ENCODE peak calls at places on chromosomes 4 and X, in eight cellular contexts. B is heart left ventricle, K is cardiac muscle cell, Q is thyroid gland, F is ascending aorta, L is Peyer's patch, C is heart right ventricle, R is body of pancreas. S is an unnamed sample.

GRCh38 chr4:41134581-41134980 is 79.8 kb downstream of the APBB2 start:
- DNase-seq in F (no peak), C (no peak), R (no peak), K (peak; percentile 42), L (no peak), Q (peak; percentile 49), B (no peak), S (no peak)

GRCh38 chrX:21408776-21409175 is 34.6 kb downstream of the CNKSR2 start:
- DNase-seq in R (no peak), B (no peak), K (no peak), F (no peak), L (no peak), C (no peak), Q (no peak), S (no peak)

GRCh38 chrX:55135171-55135570 is 46.4 kb downstream of the PAGE2 start:
- DNase-seq in L (peak; percentile 17), K (peak; percentile 69), B (peak; percentile 27), C (peak; percentile 9), Q (peak; percentile 40), F (no peak), R (peak; percentile 31), S (no peak)

GRCh38 chr4:89119836-89120235 is 8.5 kb downstream of the TIGD2 start:
- DNase-seq in Q (no peak), L (no peak), F (no peak), K (no peak), R (no peak), C (no peak), B (no peak), S (no peak)

GRCh38 chrX:70026112-70026850 is 23.5 kb downstream of the AWAT2 start:
- DNase-seq in C (no peak), L (no peak), K (peak; percentile 60), F (no peak), B (no peak), R (no peak), Q (no peak), S (no peak)

GRCh38 chr4:108702960-108703359 is 52.6 kb downstream of the OSTC start:
- DNase-seq in L (no peak), Q (no peak), C (no peak), B (no peak), F (no peak), K (peak; percentile 44), R (no peak), S (no peak)

GRCh38 chr4:158166701-158167100 is 6.1 kb downstream of the GASK1B start:
- DNase-seq in C (no peak), K (peak; percentile 62), B (no peak), L (no peak), F (no peak), Q (no peak), R (no peak), S (no peak)

GRCh38 chr4:163175971-163176958 is 9.6 kb upstream of the NAF1 start:
- DNase-seq in B (no peak), F (no peak), L (no peak), K (no peak), C (no peak), R (no peak), Q (no peak), S (no peak)

GRCh38 chr4:112515278-112516075 is 503 bp downstream of the NEUROG2 start:
- DNase-seq in R (peak; percentile 18), C (no peak), K (peak; percentile 40), B (no peak), Q (no peak), F (no peak), L (no peak), S (no peak)

GRCh38 chrX:139429913-139430312 is 100.6 kb upstream of the F9 start:
- DNase-seq in B (no peak), L (no peak), K (no peak), F (no peak), Q (no peak), C (no peak), R (no peak), S (no peak)

GRCh38 chr4:6192245-6192644 is 8.1 kb downstream of the JAKMIP1 start:
- DNase-seq in L (no peak), B (no peak), C (no peak), K (no peak), F (no peak), Q (no peak), R (no peak), S (no peak)

GRCh38 chr4:166172619-166173018 is 299.6 kb downstream of the TLL1 start:
- DNase-seq in C (no peak), Q (no peak), F (no peak), R (no peak), L (no peak), B (no peak), K (no peak), S (no peak)

GRCh38 chrX:23493941-23494374 is 159.3 kb downstream of the PTCHD1 start:
- DNase-seq in C (no peak), K (peak; percentile 27), B (no peak), Q (no peak), L (no peak), R (peak; percentile 64), F (no peak), S (no peak)

GRCh38 chr4:8914461-8915171 is 43.0 kb upstream of the HMX1 start:
- DNase-seq in F (no peak), C (no peak), R (peak; percentile 4), L (no peak), K (no peak), B (no peak), Q (no peak), S (peak; percentile 77)

GRCh38 chr4:26239796-26240195 is 81.0 kb upstream of the RBPJ start:
- DNase-seq in Q (no peak), F (no peak), L (no peak), K (no peak), R (no peak), C (no peak), B (no peak), S (no peak)

GRCh38 chr4:137083571-137083970 is 448.7 kb downstream of the PCDH18 start:
- DNase-seq in R (no peak), K (peak; percentile 1), B (no peak), L (no peak), F (no peak), Q (no peak), C (no peak), S (no peak)

GRCh38 chrX:150084474-150085229 is 146.4 kb upstream of the EOLA2 start:
- DNase-seq in F (no peak), B (no peak), L (no peak), Q (no peak), C (no peak), K (peak; percentile 68), R (no peak), S (no peak)

DNA sequence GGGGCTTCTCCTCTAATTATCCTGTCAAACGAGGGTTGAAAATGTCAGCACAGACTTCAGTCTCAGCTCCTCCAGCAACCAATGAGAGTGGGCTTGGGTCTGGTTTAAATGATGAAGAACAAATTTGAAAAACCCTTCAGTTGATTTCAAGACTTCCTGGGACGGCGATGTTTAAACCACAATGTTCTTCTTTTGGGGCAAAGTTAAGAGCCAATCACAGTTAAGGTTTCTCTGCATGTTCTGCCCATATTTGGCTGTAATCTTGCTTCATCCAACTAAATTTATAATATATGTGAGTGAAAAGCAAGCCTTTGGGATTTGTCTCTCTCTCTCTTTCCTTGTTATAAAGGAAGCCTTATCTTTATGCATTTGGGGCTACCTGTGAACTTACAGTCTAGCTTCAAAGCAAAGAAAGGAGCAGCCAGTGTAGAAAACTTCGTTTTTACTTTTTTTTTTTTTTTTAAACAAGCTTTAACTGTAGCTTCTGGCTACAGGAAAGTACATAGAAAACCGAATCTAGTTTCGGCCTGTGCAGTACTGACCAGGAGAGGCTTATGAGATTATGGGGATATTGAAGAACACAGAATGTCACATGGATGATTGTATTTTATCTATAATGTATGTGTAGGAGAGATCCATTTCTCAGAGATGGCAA is 46.8 kb upstream of the FAM9C start:
- DNase-seq in F (no peak), R (no peak), K (peak; percentile 71), L (peak; percentile 37), Q (no peak), C (no peak), B (no peak), S (no peak)
- H3K4me1 ChIP-seq in F (no peaks in the 10 kb centered on the region), R (peaks cover 26% of the 10 kb centered on the region), K (no peaks in the 10 kb centered on the region), L (peaks cover 9% of the 10 kb centered on the region), Q (no peaks in the 10 kb centered on the region), C (peaks cover 5% of the 10 kb centered on the region), B (no peaks in the 10 kb centered on the region), S (peaks cover 19% of the 10 kb centered on the region)

GRCh38 chr4:1169691-1170096 is 2.7 kb downstream of the SPON2 start:
- DNase-seq in K (no peak), L (no peak), Q (no peak), F (no peak), B (no peak), R (no peak), C (no peak), S (no peak)

GRCh38 chr4:1167244-1167949 is 5.0 kb downstream of the SPON2 start:
- DNase-seq in Q (peak; percentile 74), L (peak; percentile 95), R (peak; percentile 59), K (peak; percentile 86), B (peak; percentile 85), C (peak; percentile 76), F (no peak), S (no peak)

GRCh38 chr4:1169171-1169671 is 3.2 kb downstream of the SPON2 start:
- DNase-seq in L (no peak), K (no peak), F (no peak), C (no peak), B (no peak), R (no peak), Q (no peak), S (no peak)

GRCh38 chr4:1166509-1167243 is 5.7 kb downstream of the SPON2 start:
- DNase-seq in K (peak; percentile 33), Q (no peak), R (no peak), C (no peak), F (no peak), B (no peak), L (no peak), S (no peak)

GRCh38 chr4:1168291-1169031 is 3.9 kb downstream of the SPON2 start:
- DNase-seq in B (no peak), K (no peak), C (no peak), R (no peak), Q (no peak), L (no peak), F (no peak), S (peak; percentile 63)
- H3K27me3 ChIP-seq in B (peaks cover 29% of the 10 kb centered on the region), K (peaks cover 77% of the 10 kb centered on the region), C (peaks cover 49% of the 10 kb centered on the region), R (no peaks in the 10 kb centered on the region), Q (peaks cover 17% of the 10 kb centered on the region), L (peaks cover 22% of the 10 kb centered on the region), F (peaks cover 22% of the 10 kb centered on the region), S (peaks cover 31% of the 10 kb centered on the region)

GRCh38 chr4:74123065-74123728 is 24.2 kb upstream of the CXCL2 start:
- DNase-seq in F (no peak), Q (peak; percentile 79), C (no peak), R (peak; percentile 31), B (no peak), K (peak; percentile 90), L (no peak), S (no peak)
- H3K4me3 ChIP-seq in F (no peak overlapping the region), Q (no peak overlapping the region), C (no peak overlapping the region), R (no peak overlapping the region), B (no peak overlapping the region), K (no peak overlapping the region), L (no peak overlapping the region), S (no peak overlapping the region)

DNA sequence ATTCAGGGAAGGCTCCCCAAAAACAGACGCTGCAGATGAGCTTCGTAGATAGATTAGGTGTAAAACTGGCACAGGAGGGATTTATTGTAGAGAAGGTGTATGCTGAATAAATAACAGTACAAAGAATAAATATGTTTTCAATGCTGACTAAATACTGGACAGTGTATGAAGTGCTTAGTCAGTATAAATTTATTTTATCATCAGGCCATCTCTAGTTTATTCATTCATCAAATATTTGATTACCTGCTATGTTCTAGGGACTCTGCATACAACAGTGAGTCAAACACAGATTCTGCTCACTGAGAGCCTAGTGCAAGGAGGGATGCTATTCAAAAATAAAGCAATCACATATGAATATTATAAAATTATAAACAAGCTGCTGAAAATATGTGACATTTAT is 63.6 kb upstream of the TSPAN5 start:
- DNase-seq in Q (no peak), L (no peak), K (no peak), F (no peak), B (no peak), C (no peak), R (no peak), S (no peak)
- H3K4me1 ChIP-seq in Q (no peaks in the 10 kb centered on the region), L (no peaks in the 10 kb centered on the region), K (no peaks in the 10 kb centered on the region), F (no peaks in the 10 kb centered on the region), B (no peaks in the 10 kb centered on the region), C (no peaks in the 10 kb centered on the region), R (no peaks in the 10 kb centered on the region), S (no peaks in the 10 kb centered on the region)